ENCODE peak calls at places on chromosomes 7 and 10, in four cellular contexts. A, V, G and B are unnamed samples.

GRCh38 chr10:3477683-3478082 is 305.1 kb upstream of the PITRM1 start:
- DNase-seq in A (no peak), V (peak), G (no peak), B (no peak)

GRCh38 chr7:100189061-100189460 is 11.3 kb downstream of the STAG3 start:
- DNase-seq in A (no peak), V (no peak), G (no peak), B (no peak)

GRCh38 chr7:24601600-24601999 is 28.3 kb downstream of the PALS2 start:
- DNase-seq in A (no peak), V (peak), G (no peak), B (no peak)

GRCh38 chr10:49791100-49791499 is 29.0 kb upstream of the OGDHL start:
- DNase-seq in A (no peak), V (no peak), G (no peak), B (no peak)

GRCh38 chr7:128304212-128304611 is 39.5 kb downstream of the RBM28 start:
- DNase-seq in A (no peak), V (no peak), G (no peak), B (no peak)

GRCh38 chr10:29157321-29157720 is 131.5 kb upstream of the LYZL1 start:
- DNase-seq in A (peak), V (no peak), G (no peak), B (no peak)

GRCh38 chr10:49371967-49372366 is 23.9 kb downstream of the DRGX start:
- DNase-seq in A (no peak), V (no peak), G (no peak), B (no peak)

GRCh38 chr10:43772191-43772590 is 123.5 kb upstream of the ZNF32 start:
- DNase-seq in A (no peak), V (no peak), G (no peak), B (no peak)

GRCh38 chr7:77415474-77415821 is 701 bp downstream of the GSAP start:
- DNase-seq in A (peak), V (no peak), G (peak), B (peak)

GRCh38 chr10:101670635-101671034 is 24.3 kb downstream of the FBXW4 start:
- DNase-seq in A (no peak), V (no peak), G (no peak), B (no peak)

GRCh38 chr7:12583181-12583580 is 12.7 kb downstream of the SCIN start:
- DNase-seq in A (no peak), V (no peak), G (no peak), B (no peak)

GRCh38 chr7:101244385-101245146 is at the start of gene FIS1:
- DNase-seq in A (peak), V (peak), G (peak), B (peak)

GRCh38 chr10:43138757-43139241 is 554 bp downstream of the CSGALNACT2 start:
- DNase-seq in A (no peak), V (peak), G (peak), B (no peak)

GRCh38 chr7:73850781-73851207 is 8.5 kb upstream of the METTL27 start:
- DNase-seq in A (no peak), V (peak), G (no peak), B (no peak)

GRCh38 chr7:94423865-94424264 is 29.2 kb downstream of the COL1A2 start:
- DNase-seq in A (no peak), V (peak), G (no peak), B (no peak)

GRCh38 chr10:99917963-99918825 is 91.6 kb downstream of the DNMBP start:
- DNase-seq in A (peak), V (peak), G (no peak), B (peak)

GRCh38 chr7:142714375-142714774 is 34.9 kb upstream of the PRSS1 start:
- DNase-seq in A (no peak), V (no peak), G (peak), B (no peak)

GRCh38 chr7:22113041-22113440 is 167.3 kb upstream of the CDCA7L start:
- DNase-seq in A (no peak), V (no peak), G (no peak), B (no peak)

GRCh38 chr10:26423722-26424121 is 14.4 kb upstream of the APBB1IP start:
- DNase-seq in A (no peak), V (no peak), G (no peak), B (no peak)

GRCh38 chr10:99232357-99232999 is 3.2 kb downstream of the HPSE2 start:
- DNase-seq in A (peak), V (no peak), G (no peak), B (peak)

GRCh38 chr7:92854501-92855238 is 18.3 kb upstream of the CDK6 start:
- DNase-seq in A (no peak), V (no peak), G (no peak), B (no peak)

GRCh38 chr7:40301486-40302065 is 166.8 kb downstream of the SUGCT start:
- DNase-seq in A (no peak), V (peak), G (no peak), B (no peak)

GRCh38 chr10:69884686-69885085 is 83.0 kb downstream of the COL13A1 start:
- DNase-seq in A (no peak), V (no peak), G (no peak), B (no peak)

GRCh38 chr10:102710604-102711003 is 3.6 kb downstream of the ARL3 start:
- DNase-seq in A (no peak), V (peak), G (no peak), B (no peak)

GRCh38 chr7:39720586-39720985 is 97.2 kb downstream of the RALA start:
- DNase-seq in A (no peak), V (no peak), G (no peak), B (no peak)

GRCh38 chr7:137343483-137343841 is at the start of gene PTN:
- DNase-seq in A (peak), V (peak), G (no peak), B (peak)

GRCh38 chr7:3174515-3175318 is 126.3 kb upstream of the SDK1 start:
- DNase-seq in A (no peak), V (no peak), G (no peak), B (no peak)

GRCh38 chr10:26860026-26860541 is 674 bp downstream of the ABI1 start:
- DNase-seq in A (peak), V (peak), G (peak), B (peak)

GRCh38 chr10:1782841-1783240 is 45.5 kb upstream of the ADARB2 start:
- DNase-seq in A (no peak), V (no peak), G (no peak), B (no peak)

GRCh38 chr7:33421384-33421783 is 292.0 kb downstream of the BBS9 start:
- DNase-seq in A (no peak), V (peak), G (no peak), B (no peak)

GRCh38 chr10:246431-246830 is 111.2 kb downstream of the ZMYND11 start:
- DNase-seq in A (no peak), V (no peak), G (no peak), B (no peak)

GRCh38 chr10:91206427-91206826 is 14.0 kb upstream of the PCGF5 start:
- DNase-seq in A (no peak), V (no peak), G (no peak), B (no peak)

GRCh38 chr10:92575961-92576360 is 2.1 kb upstream of the IDE start:
- DNase-seq in A (no peak), V (peak), G (no peak), B (no peak)

GRCh38 chr7:66741-67140 is 125.6 kb upstream of the FAM20C start:
- DNase-seq in A (no peak), V (no peak), G (no peak), B (no peak)

GRCh38 chr7:55520426-55521140 is 51.7 kb downstream of the VOPP1 start:
- DNase-seq in A (no peak), V (no peak), G (no peak), B (no peak)

GRCh38 chr10:86215021-86215420 is 151.6 kb downstream of the GRID1 start:
- DNase-seq in A (no peak), V (no peak), G (no peak), B (no peak)

GRCh38 chr10:7787150-7787856 is 490 bp downstream of the KIN start:
- DNase-seq in A (no peak), V (peak), G (no peak), B (no peak)